ENCODE peak calls at places on chromosomes 4 and X, in four cellular contexts. O, P, V and M are unnamed samples.

GRCh38 chr4:105894570-105895323 is 524 bp upstream of the NPNT start:
- DNase-seq in P (peak), O (no peak), V (peak), M (no peak)

GRCh38 chr4:140150636-140150885 is 3.4 kb downstream of the MAML3 start:
- DNase-seq in P (peak), O (peak), V (no peak), M (no peak)

GRCh38 chr4:107740381-107740780 is 20.3 kb upstream of the PAPSS1 start:
- DNase-seq in O (no peak), V (no peak), P (no peak), M (no peak)

GRCh38 chr4:156729416-156729815 is 242.2 kb downstream of the PDGFC start:
- DNase-seq in O (no peak), V (no peak), P (no peak), M (no peak)

GRCh38 chrX:1582686-1583437 is 8.5 kb upstream of the AKAP17A start:
- DNase-seq in P (no peak), V (no peak), O (no peak), M (no peak)

GRCh38 chr4:28565434-28565833 is 1704.8 kb downstream of the STIM2 start:
- DNase-seq in P (no peak), O (no peak), V (peak), M (no peak)

GRCh38 chr4:18981234-18981615 is 959.7 kb upstream of the LCORL start:
- DNase-seq in O (no peak), V (no peak), P (no peak), M (no peak)

GRCh38 chr4:99816611-99817309 is at the start of gene DAPP1:
- DNase-seq in O (peak), V (no peak), P (peak), M (no peak)

GRCh38 chrX:111467896-111468295 is 43.5 kb upstream of the SERTM2 start:
- DNase-seq in P (no peak), O (peak), V (peak), M (no peak)

GRCh38 chr4:140052050-140052449 is 101.9 kb downstream of the MAML3 start:
- DNase-seq in P (peak), O (no peak), V (peak), M (no peak)

GRCh38 chr4:76429636-76430035 is 5.4 kb upstream of the SHROOM3 start:
- DNase-seq in V (no peak), P (no peak), O (no peak), M (no peak)

GRCh38 chr4:65538571-65538970 is 131.7 kb downstream of the EPHA5 start:
- DNase-seq in V (peak), P (no peak), O (no peak), M (no peak)

GRCh38 chrX:153387987-153388721 is 13.0 kb downstream of the PNMA6E start:
- DNase-seq in O (no peak), V (no peak), P (no peak), M (peak)

GRCh38 chr4:7254736-7255487 is 62.6 kb downstream of the SORCS2 start:
- DNase-seq in P (no peak), O (no peak), V (peak), M (no peak)

GRCh38 chr4:23324291-23324690 is 565.6 kb downstream of the PPARGC1A start:
- DNase-seq in O (no peak), P (no peak), V (peak), M (no peak)

GRCh38 chrX:2315434-2315833 is 185.3 kb downstream of the DHRSX start:
- DNase-seq in P (no peak), V (no peak), O (no peak), M (no peak)

GRCh38 chr4:71151054-71151453 is 157.6 kb downstream of the DCK start:
- DNase-seq in V (no peak), P (no peak), O (no peak), M (no peak)

GRCh38 chr4:95728145-95728544 is 111.7 kb upstream of the PDHA2 start:
- DNase-seq in V (peak), P (no peak), O (peak), M (no peak)

GRCh38 chrX:46326161-46326560 is 219.1 kb downstream of the ZNF674 start:
- DNase-seq in O (no peak), V (peak), P (no peak), M (no peak)

GRCh38 chr4:62145276-62145675 is 945.1 kb downstream of the ADGRL3 start:
- DNase-seq in V (no peak), O (no peak), P (no peak), M (no peak)

GRCh38 chr4:44772340-44772739 is 46.0 kb upstream of the GNPDA2 start:
- DNase-seq in O (no peak), V (no peak), P (no peak), M (no peak)

GRCh38 chr4:75919914-75920313 is 17.7 kb upstream of the PPEF2 start:
- DNase-seq in V (peak), P (peak), O (no peak), M (no peak)

GRCh38 chrX:154398668-154399526 is 720 bp downstream of the RPL10 start:
- DNase-seq in V (peak), P (peak), O (peak), M (peak)

GRCh38 chr4:80393246-80393969 is 57.9 kb downstream of the CFAP299 start:
- DNase-seq in P (no peak), O (no peak), V (peak), M (no peak)

GRCh38 chrX:40174594-40175415 is 77.0 kb upstream of the BCOR start:
- DNase-seq in V (no peak), O (peak), P (peak), M (no peak)

GRCh38 chrX:43971966-43972961 is 926 bp downstream of the NDP start:
- DNase-seq in O (no peak), P (no peak), V (peak), M (no peak)

GRCh38 chr4:73855406-73855805 is 2.3 kb downstream of the PF4V1 start:
- DNase-seq in P (no peak), V (no peak), O (no peak), M (no peak)

GRCh38 chr4:102141855-102142254 is 203.4 kb downstream of the SLC39A8 start:
- DNase-seq in V (no peak), O (no peak), P (no peak), M (no peak)
- TF ChIP-seq CTCF in V (no peak), O (no peak), P (no peak), M (no peak)

GRCh38 chr4:12036450-12036849 is 607.8 kb upstream of the HS3ST1 start:
- DNase-seq in O (no peak), V (peak), P (no peak), M (no peak)

GRCh38 chr4:12041828-12042227 is 613.1 kb upstream of the HS3ST1 start:
- DNase-seq in P (no peak), V (no peak), O (no peak), M (no peak)
- TF ChIP-seq CTCF in P (peak), V (peak), O (peak), M (no peak)

DNA sequence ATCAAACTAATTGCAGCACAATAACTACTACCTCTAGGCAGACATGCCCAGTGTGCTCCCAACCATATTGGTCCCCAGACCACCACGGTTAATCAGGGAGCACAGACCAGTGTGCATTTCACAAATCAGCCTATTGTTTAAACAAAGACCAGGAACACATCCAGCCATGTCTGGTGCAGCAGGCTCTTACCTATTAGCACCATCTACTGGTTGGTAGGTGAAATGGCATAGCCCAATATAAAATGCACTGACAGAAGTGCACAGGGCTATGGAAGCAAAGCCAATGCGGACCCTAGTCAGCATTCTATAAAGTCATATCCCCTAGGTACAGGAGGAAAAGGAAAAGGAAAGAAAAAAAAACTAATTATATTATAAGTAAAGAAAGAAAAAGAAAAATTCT is 15.5 kb upstream of the CYLC1 start:
- DNase-seq in V (peak), P (no peak), O (no peak), M (no peak)
- TF ChIP-seq CTCF in V (peak), P (peak), O (peak), M (peak)

DNA sequence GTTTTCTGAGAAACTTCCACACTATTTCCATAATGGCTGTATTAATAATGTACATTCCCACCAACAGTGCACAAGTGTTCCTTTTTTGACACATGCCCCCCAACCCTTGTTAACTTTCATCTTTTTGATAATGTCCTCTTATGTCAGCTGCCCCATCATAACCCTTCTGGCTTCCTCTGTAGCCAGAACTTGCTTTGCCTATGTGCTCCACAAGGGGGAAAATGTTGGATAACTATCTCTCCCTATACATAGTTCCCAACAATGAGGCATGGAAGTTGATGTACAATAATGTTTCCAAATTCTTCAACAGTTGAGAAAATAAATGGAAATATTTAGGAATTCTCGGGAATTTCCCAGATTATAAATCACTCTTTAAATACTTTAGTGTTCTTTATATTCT is 142.9 kb downstream of the ASB9 start:
- DNase-seq in V (no peak), P (no peak), O (no peak), M (no peak)
- TF ChIP-seq CTCF in V (no peak), P (no peak), O (no peak), M (no peak)